ENCODE peak calls at places on chromosomes 16 and 17, in ten cellular contexts. K, N, A, I, L, C, O, J, U and S are unnamed samples.

GRCh38 chr17:66326476-66327047 is 24.1 kb downstream of the PRKCA start:
- DNase-seq in A (no peak), I (no peak), K (no peak), O (no peak), J (no peak), C (no peak), L (no peak), N (no peak), U (no peak), S (no peak)

GRCh38 chr17:2030779-2031163 is 818 bp downstream of the DPH1 start:
- DNase-seq in O (no peak), U (no peak), C (peak), I (no peak), A (no peak), N (no peak), J (no peak), L (peak), K (no peak), S (no peak)

GRCh38 chr17:72034000-72034399 is 86.8 kb upstream of the SOX9 start:
- DNase-seq in N (no peak), I (no peak), U (no peak), O (no peak), C (no peak), A (no peak), K (no peak), J (no peak), L (no peak), S (no peak)

GRCh38 chr16:24984903-24985675 is 30.1 kb downstream of the ARHGAP17 start:
- DNase-seq in L (no peak), I (no peak), C (peak), J (no peak), U (no peak), N (no peak), K (no peak), O (no peak), A (no peak), S (no peak)

GRCh38 chr16:1996175-1996574 is 6.4 kb downstream of the SYNGR3 start:
- DNase-seq in K (no peak), U (no peak), A (no peak), N (no peak), O (no peak), C (no peak), I (no peak), J (no peak), L (no peak), S (no peak)

GRCh38 chr17:28170771-28171170 is 128.3 kb downstream of the NLK start:
- DNase-seq in N (no peak), J (no peak), O (no peak), U (peak), L (no peak), A (no peak), I (no peak), K (no peak), C (peak), S (no peak)

GRCh38 chr16:61148930-61149329 is 887.3 kb downstream of the CDH8 start:
- DNase-seq in U (no peak), L (no peak), A (no peak), J (no peak), N (no peak), K (no peak), C (no peak), I (no peak), O (no peak), S (no peak)

GRCh38 chr17:72764632-72765041 is 327.9 kb downstream of the SLC39A11 start:
- DNase-seq in O (peak), U (peak), I (peak), L (peak), C (peak), K (no peak), N (no peak), J (no peak), A (no peak), S (no peak)

GRCh38 chr17:79305831-79306687 is 231.4 kb downstream of the ENGASE start:
- DNase-seq in N (peak), C (no peak), I (no peak), A (peak), U (no peak), J (no peak), K (no peak), L (no peak), O (no peak), S (no peak)

GRCh38 chr17:41762841-41763240 is 23.7 kb downstream of the JUP start:
- DNase-seq in N (no peak), U (no peak), C (no peak), K (no peak), L (no peak), O (no peak), A (no peak), I (no peak), J (no peak), S (no peak)

GRCh38 chr16:75265911-75266701 is 14.7 kb upstream of the BCAR1 start:
- DNase-seq in K (no peak), C (peak), I (peak), U (peak), A (peak), J (no peak), L (no peak), N (peak), O (no peak), S (no peak)

GRCh38 chr17:29572691-29573557 is 4.4 kb downstream of the TP53I13 start:
- DNase-seq in K (peak), I (peak), A (peak), N (peak), U (peak), J (no peak), O (no peak), L (no peak), C (peak), S (no peak)

GRCh38 chr16:65095090-65095728 is 26.7 kb downstream of the CDH11 start:
- DNase-seq in K (no peak), I (no peak), U (no peak), C (no peak), A (no peak), N (no peak), O (no peak), J (no peak), L (no peak), S (no peak)

GRCh38 chr16:57614546-57615343 is 13.7 kb upstream of the ADGRG1 start:
- DNase-seq in N (no peak), O (no peak), L (no peak), K (no peak), I (no peak), C (no peak), A (no peak), J (no peak), U (no peak), S (no peak)

GRCh38 chr17:72122668-72123495 is 2.1 kb downstream of the SOX9 start:
- DNase-seq in N (peak), A (peak), J (no peak), L (no peak), O (no peak), K (no peak), I (peak), C (peak), U (peak), S (no peak)

GRCh38 chr17:17021194-17021863 is 20.9 kb upstream of the MPRIP start:
- DNase-seq in N (peak), I (no peak), O (no peak), C (peak), L (no peak), A (no peak), U (no peak), K (no peak), J (no peak), S (no peak)

GRCh38 chr17:72926171-72926570 is 166.3 kb downstream of the SLC39A11 start:
- DNase-seq in A (no peak), K (no peak), U (peak), L (no peak), J (no peak), O (no peak), C (no peak), N (no peak), I (peak), S (no peak)

GRCh38 chr17:15398736-15399331 is 57.4 kb upstream of the TEKT3 start:
- DNase-seq in I (peak), C (peak), J (no peak), O (no peak), L (no peak), U (peak), A (peak), K (no peak), N (no peak), S (no peak)

GRCh38 chr17:68127914-68128313 is 92.4 kb downstream of the KPNA2 start:
- DNase-seq in K (no peak), N (no peak), O (no peak), U (no peak), C (no peak), I (no peak), A (no peak), L (no peak), J (no peak), S (no peak)

GRCh38 chr17:67435122-67435521 is 58.0 kb downstream of the PITPNC1 start:
- DNase-seq in I (no peak), O (no peak), L (no peak), K (peak), A (peak), U (no peak), N (no peak), J (no peak), C (peak), S (no peak)

GRCh38 chr17:3482851-3483250 is 7.1 kb downstream of the ASPA start:
- DNase-seq in C (no peak), U (no peak), K (no peak), I (no peak), J (no peak), N (no peak), O (no peak), A (no peak), L (no peak), S (no peak)

GRCh38 chr16:79134300-79134699 is 466.2 kb downstream of the MAF start:
- DNase-seq in K (no peak), L (no peak), U (no peak), J (no peak), A (no peak), O (no peak), C (no peak), I (no peak), N (no peak), S (no peak)

GRCh38 chr16:77213542-77214108 is 14.4 kb downstream of the SYCE1L start:
- DNase-seq in I (peak), C (peak), L (peak), O (peak), A (peak), J (peak), U (peak), N (peak), K (no peak), S (no peak)

GRCh38 chr16:29784901-29785500 is 5.5 kb upstream of the KIF22 start:
- DNase-seq in K (peak), U (peak), N (peak), A (peak), J (no peak), O (no peak), I (peak), C (peak), L (no peak), S (no peak)

GRCh38 chr16:49484454-49484853 is 110.8 kb downstream of the C16orf78 start:
- DNase-seq in I (no peak), K (no peak), L (no peak), J (no peak), C (no peak), N (peak), O (no peak), U (no peak), A (no peak), S (no peak)

GRCh38 chr16:86294535-86294934 is 215.8 kb upstream of the FOXF1 start:
- DNase-seq in U (no peak), A (peak), O (peak), I (peak), J (no peak), N (no peak), K (no peak), C (no peak), L (peak), S (no peak)

GRCh38 chr16:20610192-20610891 is 34.2 kb upstream of the ACSM2B start:
- DNase-seq in C (no peak), K (no peak), O (no peak), I (no peak), J (no peak), L (no peak), N (peak), A (no peak), U (no peak), S (no peak)

GRCh38 chr17:64196626-64197025 is 66.4 kb downstream of the TEX2 start:
- DNase-seq in I (peak), J (peak), C (peak), N (no peak), O (peak), A (peak), L (no peak), U (peak), K (no peak), S (peak)

GRCh38 chr17:75869282-75870141 is 8.9 kb downstream of the TRIM47 start:
- DNase-seq in O (no peak), L (no peak), U (peak), A (peak), I (peak), J (no peak), N (no peak), C (peak), K (no peak), S (no peak)

GRCh38 chr17:61335845-61336655 is 63.6 kb upstream of the TBX2 start:
- DNase-seq in C (no peak), N (peak), K (no peak), L (no peak), A (no peak), O (no peak), J (no peak), U (peak), I (peak), S (no peak)

GRCh38 chr16:11224096-11224893 is 31.7 kb downstream of the SOCS1 start:
- DNase-seq in U (no peak), K (peak), J (no peak), C (no peak), A (no peak), I (no peak), O (no peak), L (no peak), N (peak), S (no peak)

GRCh38 chr17:17122781-17123483 is 80.7 kb downstream of the MPRIP start:
- DNase-seq in L (no peak), A (no peak), K (no peak), C (no peak), I (no peak), N (no peak), J (no peak), O (no peak), U (no peak), S (no peak)

GRCh38 chr16:85235988-85236831 is 123.9 kb upstream of the CIBAR2 start:
- DNase-seq in U (peak), K (no peak), C (no peak), L (no peak), O (no peak), J (no peak), A (peak), N (no peak), I (no peak), S (no peak)

GRCh38 chr16:22643886-22644285 is 133.2 kb downstream of the NPIPB5 start:
- DNase-seq in U (no peak), C (no peak), I (no peak), J (no peak), L (no peak), A (no peak), K (no peak), O (no peak), N (no peak), S (no peak)

GRCh38 chr17:17818088-17818526 is 18.7 kb downstream of the SREBF1 start:
- DNase-seq in O (no peak), A (no peak), N (no peak), L (no peak), C (no peak), I (peak), K (no peak), J (no peak), U (no peak), S (no peak)

GRCh38 chr17:6574689-6575595 is 18.6 kb upstream of the PITPNM3 start:
- DNase-seq in C (peak), J (no peak), N (no peak), L (peak), K (no peak), U (peak), O (peak), I (peak), A (peak), S (no peak)

DNA sequence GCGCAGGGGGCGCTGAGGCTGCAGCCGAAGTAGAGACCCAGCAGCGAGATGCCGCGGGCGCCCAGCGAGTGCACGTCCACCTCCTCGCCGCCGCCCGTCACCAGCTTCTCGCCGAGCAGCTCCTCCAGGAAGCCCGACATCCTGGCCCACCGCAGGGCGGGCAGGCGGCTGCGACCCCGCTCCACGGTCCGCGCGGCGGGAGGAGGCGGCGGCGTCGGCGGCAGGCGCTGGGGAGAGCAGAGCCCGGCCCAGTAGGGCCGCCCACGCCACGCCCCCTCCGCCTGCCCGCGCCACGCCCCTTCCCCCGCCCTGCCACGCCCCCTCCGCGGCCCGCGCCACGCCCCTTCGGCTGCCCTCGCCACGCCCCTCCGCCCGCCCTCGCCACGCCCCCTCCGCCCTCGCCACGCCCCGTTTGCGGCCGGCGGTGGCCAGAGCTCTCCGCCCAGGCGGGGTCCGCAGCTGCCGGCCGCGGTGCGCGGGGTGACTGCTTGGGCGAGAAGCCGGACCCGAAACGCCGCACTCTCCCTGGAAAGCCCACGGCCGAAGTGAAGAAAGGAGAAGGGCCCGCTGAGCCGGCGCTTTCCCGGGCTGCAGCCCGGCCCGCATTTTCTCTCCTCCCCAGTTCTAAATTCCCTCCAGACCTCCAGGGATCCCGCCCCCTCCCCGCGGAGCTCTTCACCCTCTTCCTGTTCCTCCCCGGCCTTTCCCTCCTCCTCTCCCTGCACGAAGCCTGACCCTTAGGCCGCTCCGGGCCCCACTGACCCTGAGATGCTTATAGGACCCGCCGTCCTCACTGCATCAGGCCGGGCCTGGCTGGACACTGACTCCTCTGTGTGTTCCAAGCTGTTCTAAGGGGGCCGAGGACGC is at the start of gene NXN:
- DNase-seq in J (no peak), N (peak), A (peak), O (no peak), U (peak), C (peak), K (peak), L (no peak), I (peak), S (no peak)
- TF ChIP-seq CTCF in J (peak), N (peak), A (peak), O (peak), U (peak), C (peak), K (no peak), L (peak), I (peak), S (peak)

DNA sequence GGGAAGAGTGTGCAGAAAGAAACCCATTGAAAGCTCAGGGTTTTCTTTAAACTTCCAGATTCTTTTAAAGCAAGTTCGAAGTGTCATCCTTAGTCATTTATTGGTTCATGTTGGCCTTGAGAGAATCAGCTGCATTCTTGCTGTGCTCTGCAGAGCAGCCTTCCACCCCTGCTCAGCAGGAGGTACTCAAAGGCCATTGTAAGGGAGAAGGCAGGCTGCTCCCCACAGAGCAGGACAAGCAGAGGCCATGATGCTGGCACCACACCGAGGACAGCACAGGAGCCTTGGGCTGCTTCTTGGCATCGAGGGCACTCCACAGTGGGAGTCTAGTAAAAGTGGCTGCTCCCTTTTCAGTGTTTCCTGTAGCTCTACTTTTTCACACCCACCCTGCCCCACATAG is 29.6 kb downstream of the NMT1 start:
- DNase-seq in C (peak), U (no peak), K (no peak), N (no peak), I (peak), A (no peak), O (no peak), J (no peak), L (no peak), S (no peak)
- TF ChIP-seq CTCF in C (no peak), U (no peak), K (no peak), N (no peak), I (no peak), A (no peak), O (no peak), J (no peak), L (no peak), S (no peak)

DNA sequence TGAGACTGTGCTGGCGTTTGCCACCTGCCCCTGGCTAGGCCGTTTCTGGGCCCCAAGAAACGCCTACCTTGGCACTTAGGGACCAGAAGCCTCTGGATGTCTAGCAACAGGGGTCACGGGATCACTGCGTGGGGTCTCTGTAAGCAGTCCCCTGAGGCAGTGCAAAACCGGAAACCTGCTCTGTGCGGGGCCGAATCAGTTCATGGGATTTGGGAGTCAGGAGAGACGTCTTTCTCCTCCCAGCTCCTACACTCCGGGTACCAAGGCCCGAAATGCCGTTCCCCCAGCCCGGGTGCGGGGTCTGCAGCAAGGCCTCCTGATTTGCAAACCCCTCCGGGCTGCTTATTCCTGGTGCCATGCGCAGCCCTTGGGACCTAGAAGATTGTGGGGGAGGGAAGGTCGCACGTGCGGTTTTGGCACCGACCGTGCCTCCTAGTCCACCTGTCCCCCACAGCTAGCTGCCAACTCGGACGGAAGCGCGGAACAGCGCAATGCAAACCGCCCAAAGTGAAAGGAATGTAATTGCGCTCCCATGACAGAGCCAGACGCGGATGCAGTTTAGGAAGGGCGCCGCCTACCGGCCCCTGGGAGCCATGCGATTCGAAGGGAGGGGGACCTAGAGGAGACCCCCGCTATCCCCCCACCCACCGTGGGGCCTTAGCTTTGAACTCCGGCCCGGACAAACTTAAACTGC is 6.5 kb downstream of the IRX5 start:
- DNase-seq in C (peak), A (no peak), O (no peak), U (peak), I (no peak), K (no peak), J (no peak), L (no peak), N (no peak), S (no peak)
- TF ChIP-seq CTCF in C (peak), A (peak), O (peak), U (peak), I (peak), K (no peak), J (peak), L (peak), N (peak), S (peak)

GRCh38 chr16:69852815-69853214 is 90.7 kb downstream of the WWP2 start:
- DNase-seq in J (no peak), L (no peak), A (no peak), N (no peak), I (no peak), U (no peak), C (no peak), K (no peak), O (no peak), S (no peak)

GRCh38 chr16:69851491-69852240 is 89.5 kb downstream of the WWP2 start:
- DNase-seq in J (peak), U (no peak), K (no peak), I (peak), N (no peak), A (peak), C (peak), O (no peak), L (no peak), S (no peak)

GRCh38 chr16:69845181-69845580 is 83.0 kb downstream of the WWP2 start:
- DNase-seq in A (no peak), L (no peak), K (no peak), U (no peak), C (no peak), O (no peak), N (no peak), I (peak), J (no peak), S (no peak)

GRCh38 chr16:69847643-69848042 is 85.5 kb downstream of the WWP2 start:
- DNase-seq in N (no peak), I (no peak), A (no peak), J (no peak), K (no peak), L (no peak), O (no peak), U (no peak), C (no peak), S (no peak)

GRCh38 chr16:69848635-69849545 is 86.8 kb downstream of the WWP2 start:
- DNase-seq in J (peak), C (peak), N (peak), U (peak), L (peak), A (peak), I (peak), K (no peak), O (peak), S (peak)
- TF ChIP-seq CTCF in J (peak), C (peak), N (no peak), U (peak), L (no peak), A (peak), I (peak), K (no peak), O (peak), S (peak)